ENCODE peak calls at places on chromosomes 7 and 10, in four cellular contexts. One of them, this sample, is unnamed.
A peak's percentile ranks its signal among the peaks of the same experiment; 100 is the strongest.

GRCh38 chr7:70944516-70944915 is 187.4 kb upstream of the GALNT17 start:
- DNase-seq in SK-MEL-5: no peak
- DNase-seq in dorsolateral prefrontal cortex: no peak
- DNase-seq in stimulated activated CD4-positive, alpha-beta T cell treated with anti-CD3 and anti-CD28 coated beads, Interleukin-4, amount 100 ng/mL, for 1 hour: no peak
- DNase-seq in this sample: no peak

GRCh38 chr7:22364023-22364422 is 7.1 kb upstream of the RAPGEF5 start:
- DNase-seq in SK-MEL-5: no peak
- DNase-seq in dorsolateral prefrontal cortex: no peak
- DNase-seq in stimulated activated CD4-positive, alpha-beta T cell treated with anti-CD3 and anti-CD28 coated beads, Interleukin-4, amount 100 ng/mL, for 1 hour: no peak
- DNase-seq in this sample: no peak

GRCh38 chr7:1095621-1096155 is 7.8 kb downstream of the GPER1 start:
- DNase-seq in SK-MEL-5: no peak
- DNase-seq in dorsolateral prefrontal cortex: no peak
- DNase-seq in stimulated activated CD4-positive, alpha-beta T cell treated with anti-CD3 and anti-CD28 coated beads, Interleukin-4, amount 100 ng/mL, for 1 hour: no peak
- DNase-seq in this sample: no peak

GRCh38 chr10:63819753-63820347 is 298.6 kb downstream of the REEP3 start:
- DNase-seq in SK-MEL-5: peak; percentile 69
- DNase-seq in dorsolateral prefrontal cortex: peak; percentile 57
- DNase-seq in stimulated activated CD4-positive, alpha-beta T cell treated with anti-CD3 and anti-CD28 coated beads, Interleukin-4, amount 100 ng/mL, for 1 hour: peak; percentile 13
- DNase-seq in this sample: peak; percentile 11

GRCh38 chr10:43160067-43160918 is 22.0 kb downstream of the CSGALNACT2 start:
- DNase-seq in SK-MEL-5: peak; percentile 6
- DNase-seq in dorsolateral prefrontal cortex: no peak
- DNase-seq in stimulated activated CD4-positive, alpha-beta T cell treated with anti-CD3 and anti-CD28 coated beads, Interleukin-4, amount 100 ng/mL, for 1 hour: peak; percentile 46
- DNase-seq in this sample: no peak

GRCh38 chr10:85459906-85460305 is 906.7 kb downstream of the GRID1 start:
- DNase-seq in SK-MEL-5: peak; percentile 44
- DNase-seq in dorsolateral prefrontal cortex: no peak
- DNase-seq in stimulated activated CD4-positive, alpha-beta T cell treated with anti-CD3 and anti-CD28 coated beads, Interleukin-4, amount 100 ng/mL, for 1 hour: no peak
- DNase-seq in this sample: no peak

GRCh38 chr7:139695616-139696015 is 82.2 kb downstream of the HIPK2 start:
- DNase-seq in SK-MEL-5: no peak
- DNase-seq in dorsolateral prefrontal cortex: no peak
- DNase-seq in stimulated activated CD4-positive, alpha-beta T cell treated with anti-CD3 and anti-CD28 coated beads, Interleukin-4, amount 100 ng/mL, for 1 hour: no peak
- DNase-seq in this sample: no peak

GRCh38 chr7:113085781-113086390 is 741 bp downstream of the GPR85 start:
- DNase-seq in SK-MEL-5: peak; percentile 15
- DNase-seq in dorsolateral prefrontal cortex: no peak
- DNase-seq in stimulated activated CD4-positive, alpha-beta T cell treated with anti-CD3 and anti-CD28 coated beads, Interleukin-4, amount 100 ng/mL, for 1 hour: no peak
- DNase-seq in this sample: no peak

GRCh38 chr10:2968401-2968800 is 98.9 kb upstream of the PFKP start:
- DNase-seq in SK-MEL-5: no peak
- DNase-seq in dorsolateral prefrontal cortex: no peak
- DNase-seq in stimulated activated CD4-positive, alpha-beta T cell treated with anti-CD3 and anti-CD28 coated beads, Interleukin-4, amount 100 ng/mL, for 1 hour: no peak
- DNase-seq in this sample: no peak

GRCh38 chr10:112218960-112219359 is 35.4 kb upstream of the GPAM start:
- DNase-seq in SK-MEL-5: no peak
- DNase-seq in dorsolateral prefrontal cortex: no peak
- DNase-seq in stimulated activated CD4-positive, alpha-beta T cell treated with anti-CD3 and anti-CD28 coated beads, Interleukin-4, amount 100 ng/mL, for 1 hour: no peak
- DNase-seq in this sample: no peak

GRCh38 chr7:1314021-1314907 is 81.6 kb downstream of the UNCX start:
- DNase-seq in SK-MEL-5: no peak
- DNase-seq in dorsolateral prefrontal cortex: no peak
- DNase-seq in stimulated activated CD4-positive, alpha-beta T cell treated with anti-CD3 and anti-CD28 coated beads, Interleukin-4, amount 100 ng/mL, for 1 hour: no peak
- DNase-seq in this sample: no peak

GRCh38 chr10:120286280-120286679 is 170.7 kb upstream of the PLPP4 start:
- DNase-seq in SK-MEL-5: no peak
- DNase-seq in dorsolateral prefrontal cortex: no peak
- DNase-seq in stimulated activated CD4-positive, alpha-beta T cell treated with anti-CD3 and anti-CD28 coated beads, Interleukin-4, amount 100 ng/mL, for 1 hour: no peak
- DNase-seq in this sample: no peak

GRCh38 chr10:43252785-43253341 is 14.0 kb downstream of the RASGEF1A start:
- DNase-seq in SK-MEL-5: no peak
- DNase-seq in dorsolateral prefrontal cortex: no peak
- DNase-seq in stimulated activated CD4-positive, alpha-beta T cell treated with anti-CD3 and anti-CD28 coated beads, Interleukin-4, amount 100 ng/mL, for 1 hour: no peak
- DNase-seq in this sample: no peak

GRCh38 chr7:139749545-139749944 is 28.3 kb downstream of the HIPK2 start:
- DNase-seq in SK-MEL-5: no peak
- DNase-seq in dorsolateral prefrontal cortex: no peak
- DNase-seq in stimulated activated CD4-positive, alpha-beta T cell treated with anti-CD3 and anti-CD28 coated beads, Interleukin-4, amount 100 ng/mL, for 1 hour: no peak
- DNase-seq in this sample: no peak

GRCh38 chr7:46032353-46032752 is 111.3 kb upstream of the IGFBP3 start:
- DNase-seq in SK-MEL-5: no peak
- DNase-seq in dorsolateral prefrontal cortex: no peak
- DNase-seq in stimulated activated CD4-positive, alpha-beta T cell treated with anti-CD3 and anti-CD28 coated beads, Interleukin-4, amount 100 ng/mL, for 1 hour: no peak
- DNase-seq in this sample: no peak

GRCh38 chr10:86292462-86293322 is 73.9 kb downstream of the GRID1 start:
- DNase-seq in SK-MEL-5: no peak
- DNase-seq in dorsolateral prefrontal cortex: peak; percentile 48
- DNase-seq in stimulated activated CD4-positive, alpha-beta T cell treated with anti-CD3 and anti-CD28 coated beads, Interleukin-4, amount 100 ng/mL, for 1 hour: no peak
- DNase-seq in this sample: peak; percentile 40

GRCh38 chr7:2525931-2526630 is 6.5 kb downstream of the LFNG start:
- DNase-seq in SK-MEL-5: no peak
- DNase-seq in dorsolateral prefrontal cortex: no peak
- DNase-seq in stimulated activated CD4-positive, alpha-beta T cell treated with anti-CD3 and anti-CD28 coated beads, Interleukin-4, amount 100 ng/mL, for 1 hour: no peak
- DNase-seq in this sample: no peak

GRCh38 chr10:62422068-62422590 is 48.0 kb downstream of the ZNF365 start:
- DNase-seq in SK-MEL-5: no peak
- DNase-seq in dorsolateral prefrontal cortex: no peak
- DNase-seq in stimulated activated CD4-positive, alpha-beta T cell treated with anti-CD3 and anti-CD28 coated beads, Interleukin-4, amount 100 ng/mL, for 1 hour: no peak
- DNase-seq in this sample: no peak

GRCh38 chr7:35780070-35780469 is 20.8 kb upstream of the SEPTIN7 start:
- DNase-seq in SK-MEL-5: no peak
- DNase-seq in dorsolateral prefrontal cortex: no peak
- DNase-seq in stimulated activated CD4-positive, alpha-beta T cell treated with anti-CD3 and anti-CD28 coated beads, Interleukin-4, amount 100 ng/mL, for 1 hour: no peak
- DNase-seq in this sample: no peak

GRCh38 chr10:103542764-103543616 is 49.5 kb downstream of the NEURL1 start:
- DNase-seq in SK-MEL-5: peak; percentile 44
- DNase-seq in dorsolateral prefrontal cortex: peak; percentile 65
- DNase-seq in stimulated activated CD4-positive, alpha-beta T cell treated with anti-CD3 and anti-CD28 coated beads, Interleukin-4, amount 100 ng/mL, for 1 hour: peak; percentile 28
- DNase-seq in this sample: no peak

GRCh38 chr7:87935373-87935706 is 1.3 kb downstream of the ADAM22 start:
- DNase-seq in SK-MEL-5: no peak
- DNase-seq in dorsolateral prefrontal cortex: no peak
- DNase-seq in stimulated activated CD4-positive, alpha-beta T cell treated with anti-CD3 and anti-CD28 coated beads, Interleukin-4, amount 100 ng/mL, for 1 hour: no peak
- DNase-seq in this sample: no peak

GRCh38 chr7:115252461-115252860 is 330.6 kb downstream of the MDFIC start:
- DNase-seq in SK-MEL-5: no peak
- DNase-seq in dorsolateral prefrontal cortex: no peak
- DNase-seq in stimulated activated CD4-positive, alpha-beta T cell treated with anti-CD3 and anti-CD28 coated beads, Interleukin-4, amount 100 ng/mL, for 1 hour: no peak
- DNase-seq in this sample: no peak

GRCh38 chr7:99476107-99476506 is 3.4 kb downstream of the ZNF789 start:
- DNase-seq in SK-MEL-5: peak; percentile 94
- DNase-seq in dorsolateral prefrontal cortex: no peak
- DNase-seq in stimulated activated CD4-positive, alpha-beta T cell treated with anti-CD3 and anti-CD28 coated beads, Interleukin-4, amount 100 ng/mL, for 1 hour: no peak
- DNase-seq in this sample: no peak

GRCh38 chr10:36675458-36675880 is 449.9 kb upstream of the ANKRD30A start:
- DNase-seq in SK-MEL-5: no peak
- DNase-seq in dorsolateral prefrontal cortex: no peak
- DNase-seq in stimulated activated CD4-positive, alpha-beta T cell treated with anti-CD3 and anti-CD28 coated beads, Interleukin-4, amount 100 ng/mL, for 1 hour: no peak
- DNase-seq in this sample: no peak

GRCh38 chr7:82156938-82157337 is 286.6 kb downstream of the CACNA2D1 start:
- DNase-seq in SK-MEL-5: no peak
- DNase-seq in dorsolateral prefrontal cortex: no peak
- DNase-seq in stimulated activated CD4-positive, alpha-beta T cell treated with anti-CD3 and anti-CD28 coated beads, Interleukin-4, amount 100 ng/mL, for 1 hour: no peak
- DNase-seq in this sample: no peak

GRCh38 chr7:142088022-142088714 is 23.4 kb upstream of the MGAM2 start:
- DNase-seq in SK-MEL-5: no peak
- DNase-seq in dorsolateral prefrontal cortex: peak; percentile 3
- DNase-seq in stimulated activated CD4-positive, alpha-beta T cell treated with anti-CD3 and anti-CD28 coated beads, Interleukin-4, amount 100 ng/mL, for 1 hour: no peak
- DNase-seq in this sample: no peak

GRCh38 chr7:151024435-151025056 is at the start of gene ATG9B:
- DNase-seq in SK-MEL-5: no peak
- DNase-seq in dorsolateral prefrontal cortex: no peak
- DNase-seq in stimulated activated CD4-positive, alpha-beta T cell treated with anti-CD3 and anti-CD28 coated beads, Interleukin-4, amount 100 ng/mL, for 1 hour: no peak
- DNase-seq in this sample: no peak

GRCh38 chr10:89887830-89888229 is 186.4 kb downstream of the KIF20B start:
- DNase-seq in SK-MEL-5: peak; percentile 6
- DNase-seq in dorsolateral prefrontal cortex: no peak
- DNase-seq in stimulated activated CD4-positive, alpha-beta T cell treated with anti-CD3 and anti-CD28 coated beads, Interleukin-4, amount 100 ng/mL, for 1 hour: no peak
- DNase-seq in this sample: no peak

GRCh38 chr7:18087031-18087686 is 59.5 kb upstream of the PRPS1L1 start:
- DNase-seq in SK-MEL-5: no peak
- DNase-seq in dorsolateral prefrontal cortex: peak; percentile 24
- DNase-seq in stimulated activated CD4-positive, alpha-beta T cell treated with anti-CD3 and anti-CD28 coated beads, Interleukin-4, amount 100 ng/mL, for 1 hour: no peak
- DNase-seq in this sample: no peak

This sample was measured in activated naive CD4-positive, alpha-beta T cell treated with anti-CD3 and anti-CD28 coated beads, Interleukin-2, amount 50 U/mL, for 72 hours.